ENCODE peak calls at places on chromosomes 12 and 14, in five cellular contexts. N, K, X, Q and H are unnamed samples.
A peak's percentile ranks its signal among the peaks of the same experiment; 100 is the strongest.

GRCh38 chr14:22084393-22085281 is 411.0 kb upstream of the OR4E1 start:
- DNase-seq in X (peak; percentile 77), Q (peak; percentile 10), N (no peak), K (peak; percentile 70), H (peak; percentile 74)

GRCh38 chr12:11689591-11690158 is 40.2 kb downstream of the ETV6 start:
- DNase-seq in K (no peak), Q (peak; percentile 15), X (no peak), N (no peak), H (no peak)

GRCh38 chr12:4535871-4536270 is 2.8 kb upstream of the RAD51AP1 start:
- DNase-seq in N (no peak), Q (no peak), K (no peak), X (no peak), H (no peak)

GRCh38 chr14:55458800-55459577 is 18.6 kb upstream of the TBPL2 start:
- DNase-seq in N (no peak), Q (no peak), K (peak; percentile 51), X (no peak), H (peak; percentile 81)

GRCh38 chr14:101174980-101175606 is 271.6 kb upstream of the RTL1 start:
- DNase-seq in X (no peak), K (no peak), Q (no peak), N (no peak), H (no peak)

GRCh38 chr12:132429932-132430643 is 59.9 kb upstream of the FBRSL1 start:
- DNase-seq in Q (peak; percentile 96), X (peak; percentile 82), K (no peak), N (no peak), H (peak; percentile 60)

GRCh38 chr14:50045039-50045711 is 71.2 kb downstream of the VCPKMT start:
- DNase-seq in N (peak; percentile 89), X (peak; percentile 73), Q (no peak), K (peak; percentile 92), H (peak; percentile 73)

GRCh38 chr12:62995097-62995496 is 60.1 kb upstream of the PPM1H start:
- DNase-seq in N (no peak), Q (no peak), X (no peak), K (no peak), H (no peak)

GRCh38 chr14:30223966-30224365 is 296.3 kb upstream of the PRKD1 start:
- DNase-seq in Q (no peak), N (peak; percentile 52), K (no peak), X (no peak), H (no peak)

GRCh38 chr12:78977463-78977862 is 112.9 kb downstream of the SYT1 start:
- DNase-seq in N (no peak), Q (no peak), X (no peak), K (peak; percentile 17), H (peak; percentile 70)

GRCh38 chr12:8996682-8997405 is 7.5 kb downstream of the KLRG1 start:
- DNase-seq in Q (no peak), N (peak; percentile 31), X (peak; percentile 49), K (peak; percentile 16), H (peak; percentile 52)

GRCh38 chr14:26835949-26836570 is 238.2 kb upstream of the NOVA1 start:
- DNase-seq in X (no peak), Q (no peak), N (no peak), K (no peak), H (no peak)

GRCh38 chr14:32697704-32698103 is 241.0 kb upstream of the NPAS3 start:
- DNase-seq in N (no peak), K (peak; percentile 55), X (no peak), Q (no peak), H (peak; percentile 14)

GRCh38 chr12:106417926-106418910 is 60.7 kb downstream of the POLR3B start:
- DNase-seq in K (peak; percentile 89), X (no peak), Q (no peak), N (peak; percentile 27), H (peak; percentile 55)

GRCh38 chr14:34496679-34497513 is 34.9 kb upstream of the SPTSSA start:
- DNase-seq in K (peak; percentile 100), N (peak; percentile 91), X (peak; percentile 93), Q (no peak), H (peak; percentile 98)
- TF ChIP-seq CTCF in K (peak; percentile 43), N (no peak), X (peak; percentile 26), Q (no peak), H (peak; percentile 22)

GRCh38 chr12:13044002-13044858 is at the start of gene FAM234B:
- DNase-seq in X (peak; percentile 80), N (peak; percentile 72), K (peak; percentile 66), Q (peak; percentile 90), H (peak; percentile 87)
- TF ChIP-seq CTCF in X (peak; percentile 36), N (no peak), K (peak; percentile 1), Q (peak; percentile 30), H (no peak)

GRCh38 chr12:59780605-59781135 is 184.8 kb downstream of the SLC16A7 start:
- DNase-seq in Q (no peak), X (peak; percentile 21), N (no peak), K (peak; percentile 72), H (peak; percentile 61)
- TF ChIP-seq CTCF in Q (peak; percentile 60), X (peak; percentile 34), N (peak; percentile 48), K (peak; percentile 67), H (peak; percentile 76)

DNA sequence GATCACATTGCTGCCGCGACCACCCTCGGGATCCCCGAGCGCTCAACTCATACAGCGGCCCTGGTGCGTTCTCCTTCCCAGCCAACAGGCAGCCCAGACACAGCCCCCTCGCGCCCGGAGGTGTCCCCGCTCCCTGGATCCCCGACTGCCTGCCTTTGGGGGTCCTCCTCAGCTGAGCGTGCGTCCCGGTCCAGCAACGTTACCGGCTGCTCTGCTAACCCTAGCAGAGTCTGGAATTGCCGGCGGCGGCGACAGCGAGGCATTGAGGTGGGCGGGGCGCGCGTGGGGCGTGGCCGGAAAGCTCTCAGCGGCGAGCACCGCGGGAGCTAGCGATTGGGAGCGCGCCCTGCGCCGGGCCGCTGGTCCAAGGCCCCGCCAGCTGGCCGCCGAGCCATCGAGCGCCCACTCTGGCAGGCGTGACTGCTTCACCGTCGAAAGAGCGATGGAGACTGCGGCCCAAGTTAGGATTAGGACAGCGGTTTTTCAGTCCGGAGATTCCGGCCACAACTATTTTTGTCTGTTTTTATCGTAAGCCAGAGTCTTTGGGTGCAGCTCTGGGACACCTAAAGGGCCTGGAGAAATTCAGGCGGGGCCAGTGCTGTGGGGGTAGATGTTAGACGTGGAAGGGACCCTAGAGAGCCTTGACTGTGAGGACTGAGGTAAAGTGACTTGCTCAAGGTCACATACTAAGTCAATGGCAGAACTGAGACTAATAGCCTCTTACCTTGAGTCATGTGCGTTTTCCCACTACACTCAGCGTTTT is at the start of gene HEATR5A:
- DNase-seq in X (peak; percentile 98), K (peak; percentile 93), N (peak; percentile 95), Q (peak; percentile 95), H (peak; percentile 96)
- TF ChIP-seq CTCF in X (peak; percentile 29), K (peak; percentile 21), N (peak; percentile 14), Q (peak; percentile 31), H (no peak)

GRCh38 chr12:124626841-124627502 is 59.6 kb upstream of the NCOR2 start:
- DNase-seq in N (peak; percentile 56), Q (no peak), X (peak; percentile 44), K (peak; percentile 88), H (no peak)
- TF ChIP-seq CTCF in N (no peak), Q (no peak), X (no peak), K (no peak), H (no peak)

GRCh38 chr12:76952995-76953394 is 74.2 kb upstream of the CSRP2 start:
- DNase-seq in X (peak; percentile 14), Q (peak; percentile 13), N (no peak), K (no peak), H (peak; percentile 95)
- TF ChIP-seq CTCF in X (no peak), Q (peak; percentile 31), N (no peak), K (no peak), H (peak; percentile 51)